ENCODE peak calls at places on chromosomes 3 and 15, in nine cellular contexts. U, A, L, O, W, N, R, K and E are unnamed samples.

GRCh38 chr15:48358229-48358641 is 27.0 kb downstream of the DUT start:
- DNase-seq in A (peak; percentile 64), U (no peak), L (peak; percentile 4), N (peak; percentile 76), W (peak; percentile 11), R (no peak), K (peak; percentile 32), O (no peak), E (peak; percentile 2)

GRCh38 chr3:175479800-175480199 is 620.7 kb downstream of the NAALADL2 start:
- DNase-seq in K (no peak), A (no peak), W (no peak), R (no peak), O (no peak), U (no peak), N (no peak), L (no peak), E (no peak)

GRCh38 chr15:45203182-45203581 is 15.4 kb upstream of the SHF start:
- DNase-seq in A (no peak), K (no peak), N (peak; percentile 26), W (no peak), L (no peak), R (no peak), U (no peak), O (no peak), E (no peak)

GRCh38 chr3:54093849-54094248 is 28.5 kb upstream of the CACNA2D3 start:
- DNase-seq in O (no peak), A (no peak), R (no peak), K (no peak), W (no peak), U (no peak), N (no peak), L (no peak), E (no peak)

GRCh38 chr3:139458348-139458747 is 18.0 kb downstream of the RBP2 start:
- DNase-seq in A (no peak), K (no peak), W (no peak), N (no peak), L (no peak), O (no peak), U (no peak), R (no peak), E (no peak)

GRCh38 chr15:65056868-65057548 is 10.8 kb downstream of the RASL12 start:
- DNase-seq in U (no peak), O (no peak), W (no peak), R (no peak), N (no peak), K (no peak), A (peak; percentile 31), L (no peak), E (no peak)

GRCh38 chr15:76060098-76060989 is 559 bp downstream of the TMEM266 start:
- DNase-seq in L (no peak), O (no peak), K (no peak), A (no peak), R (peak; percentile 34), W (no peak), N (no peak), U (no peak), E (no peak)

GRCh38 chr3:30012941-30013543 is 593.4 kb upstream of the TGFBR2 start:
- DNase-seq in A (peak; percentile 70), W (peak; percentile 58), L (peak; percentile 16), N (peak; percentile 84), K (peak; percentile 50), R (peak; percentile 18), O (peak; percentile 19), U (peak; percentile 44), E (peak; percentile 83)

GRCh38 chr3:8622873-8623725 is 21.5 kb downstream of the SSUH2 start:
- DNase-seq in O (no peak), N (peak; percentile 72), R (peak; percentile 22), U (peak; percentile 28), A (peak; percentile 70), W (peak; percentile 27), L (no peak), K (peak; percentile 63), E (peak; percentile 48)

GRCh38 chr15:63672775-63673174 is 75.6 kb downstream of the FBXL22 start:
- DNase-seq in R (no peak), O (no peak), U (no peak), L (no peak), A (no peak), K (no peak), N (no peak), W (no peak), E (no peak)

GRCh38 chr15:75713338-75713895 is 769 bp upstream of the CSPG4 start:
- DNase-seq in U (no peak), A (peak; percentile 49), W (no peak), R (no peak), L (no peak), N (peak; percentile 53), O (no peak), K (no peak), E (no peak)

GRCh38 chr3:86938706-86939105 is 52.2 kb downstream of the VGLL3 start:
- DNase-seq in N (peak; percentile 14), R (no peak), U (no peak), O (no peak), A (peak; percentile 87), K (no peak), L (no peak), W (no peak), E (no peak)

GRCh38 chr3:178777718-178778411 is 241.6 kb downstream of the KCNMB2 start:
- DNase-seq in K (no peak), L (no peak), U (no peak), A (peak; percentile 8), R (no peak), W (peak; percentile 11), O (no peak), N (peak; percentile 1), E (no peak)

GRCh38 chr3:69531975-69532827 is 146.3 kb upstream of the FRMD4B start:
- DNase-seq in U (no peak), N (no peak), A (no peak), K (no peak), O (no peak), W (peak; percentile 3), R (no peak), L (no peak), E (no peak)

GRCh38 chr15:50906954-50907865 is 1.3 kb upstream of the AP4E1 start:
- DNase-seq in A (peak; percentile 4), O (peak; percentile 75), L (no peak), K (peak; percentile 11), W (no peak), N (no peak), U (peak; percentile 76), R (peak; percentile 67), E (no peak)

GRCh38 chr3:128497305-128498126 is 4.5 kb upstream of the GATA2 start:
- DNase-seq in A (no peak), R (peak; percentile 54), N (peak; percentile 38), U (peak; percentile 55), K (peak; percentile 65), O (peak; percentile 62), L (peak; percentile 95), W (peak; percentile 63), E (no peak)

GRCh38 chr3:105108823-105109222 is 257.9 kb upstream of the ALCAM start:
- DNase-seq in L (no peak), R (no peak), A (no peak), K (no peak), N (peak; percentile 3), O (no peak), U (no peak), W (no peak), E (no peak)

GRCh38 chr3:13600950-13601691 is 52.2 kb downstream of the FBLN2 start:
- DNase-seq in R (no peak), N (peak; percentile 69), K (no peak), U (no peak), W (no peak), O (no peak), A (peak; percentile 80), L (no peak), E (no peak)

GRCh38 chr3:126654571-126655393 is at the start of gene TXNRD3:
- DNase-seq in O (peak; percentile 37), W (peak; percentile 82), K (peak; percentile 65), R (peak; percentile 43), N (peak; percentile 64), U (peak; percentile 62), A (peak; percentile 49), L (peak; percentile 95), E (peak; percentile 37)

GRCh38 chr3:37901721-37902120 is 40.0 kb downstream of the CTDSPL start:
- DNase-seq in K (no peak), O (no peak), N (no peak), L (no peak), W (no peak), A (no peak), U (no peak), R (no peak), E (no peak)

GRCh38 chr15:92429378-92430066 is 35.8 kb downstream of the ST8SIA2 start:
- DNase-seq in U (no peak), K (no peak), O (no peak), R (no peak), N (peak; percentile 20), W (peak; percentile 9), L (no peak), A (peak; percentile 61), E (no peak)

GRCh38 chr15:92333709-92334108 is 60.0 kb upstream of the ST8SIA2 start:
- DNase-seq in K (no peak), W (no peak), O (no peak), R (no peak), U (no peak), L (no peak), A (no peak), N (no peak), E (no peak)

GRCh38 chr3:44439499-44440295 is 37.8 kb downstream of the ZNF445 start:
- DNase-seq in O (peak; percentile 41), R (peak; percentile 64), N (peak; percentile 99), W (no peak), L (no peak), K (peak; percentile 69), A (peak; percentile 61), U (peak; percentile 39), E (no peak)

GRCh38 chr15:61743352-61743909 is 316.8 kb downstream of the VPS13C start:
- DNase-seq in O (no peak), W (no peak), A (no peak), N (no peak), U (no peak), K (no peak), L (no peak), R (no peak), E (no peak)

GRCh38 chr3:137771401-137772230 is 7.5 kb downstream of the SOX14 start:
- DNase-seq in U (no peak), K (no peak), W (no peak), A (no peak), L (no peak), N (no peak), R (no peak), O (no peak), E (no peak)

GRCh38 chr3:23633261-23633960 is 172.3 kb upstream of the UBE2E1 start:
- DNase-seq in O (no peak), A (no peak), U (no peak), L (no peak), K (peak; percentile 59), N (no peak), W (no peak), R (no peak), E (no peak)

GRCh38 chr3:101867521-101867920 is 18.2 kb downstream of the NFKBIZ start:
- DNase-seq in L (no peak), W (no peak), K (no peak), N (no peak), R (no peak), O (no peak), U (no peak), A (no peak), E (no peak)

GRCh38 chr3:157248590-157249425 is 88.9 kb upstream of the CCNL1 start:
- DNase-seq in O (no peak), K (peak; percentile 94), A (peak; percentile 94), R (no peak), L (no peak), U (no peak), N (peak; percentile 93), W (peak; percentile 22), E (no peak)

GRCh38 chr15:34239151-34239761 is 14.4 kb downstream of the EMC4 start:
- DNase-seq in O (no peak), A (peak; percentile 91), N (peak; percentile 79), K (no peak), U (no peak), L (no peak), W (no peak), R (no peak), E (no peak)

GRCh38 chr15:65937476-65937875 is 68.2 kb downstream of the RAB11A start:
- DNase-seq in O (no peak), W (no peak), U (no peak), R (no peak), L (no peak), K (peak; percentile 68), N (no peak), A (peak; percentile 15), E (peak; percentile 84)

GRCh38 chr3:45055411-45056143 is 29.5 kb downstream of the CLEC3B start:
- DNase-seq in K (peak; percentile 22), O (no peak), L (no peak), W (no peak), U (no peak), R (no peak), A (peak; percentile 96), N (peak; percentile 63), E (no peak)